ENCODE peak calls at places on chromosomes 13 and 19, in four cellular contexts. One of them, this sample, is unnamed.

GRCh38 chr13:49690990-49691886 is at the start of gene EBPL:
- DNase-seq in HFF-Myc: peak; percentile 67
- DNase-seq in occipital lobe: peak; percentile 85
- DNase-seq in HT-29: peak; percentile 98
- DNase-seq in this sample: peak; percentile 57

GRCh38 chr19:15469513-15470297 is 5.4 kb upstream of the RASAL3 start:
- DNase-seq in HFF-Myc: no peak
- DNase-seq in occipital lobe: no peak
- DNase-seq in HT-29: no peak
- DNase-seq in this sample: no peak

GRCh38 chr19:9914001-9914314 is 22.4 kb downstream of the OLFM2 start:
- DNase-seq in HFF-Myc: no peak
- DNase-seq in occipital lobe: no peak
- DNase-seq in HT-29: no peak
- DNase-seq in this sample: no peak

GRCh38 chr13:94967183-94968039 is 255.1 kb upstream of the SOX21 start:
- DNase-seq in HFF-Myc: no peak
- DNase-seq in occipital lobe: no peak
- DNase-seq in HT-29: no peak
- DNase-seq in this sample: no peak

GRCh38 chr13:46831588-46832194 is 34.7 kb upstream of the ESD start:
- DNase-seq in HFF-Myc: peak; percentile 35
- DNase-seq in occipital lobe: no peak
- DNase-seq in HT-29: peak; percentile 86
- DNase-seq in this sample: no peak

GRCh38 chr13:61406275-61406674 is 9.4 kb downstream of the PCDH20 start:
- DNase-seq in HFF-Myc: no peak
- DNase-seq in occipital lobe: no peak
- DNase-seq in HT-29: no peak
- DNase-seq in this sample: no peak

GRCh38 chr19:32287811-32288227 is 57.6 kb upstream of the ZNF507 start:
- DNase-seq in HFF-Myc: peak; percentile 41
- DNase-seq in occipital lobe: no peak
- DNase-seq in HT-29: peak; percentile 66
- DNase-seq in this sample: peak; percentile 20

GRCh38 chr19:2317300-2317699 is 9.3 kb upstream of the LINGO3 start:
- DNase-seq in HFF-Myc: no peak
- DNase-seq in occipital lobe: no peak
- DNase-seq in HT-29: no peak
- DNase-seq in this sample: no peak

GRCh38 chr13:36418022-36418805 is 14.1 kb upstream of the CCNA1 start:
- DNase-seq in HFF-Myc: peak; percentile 22
- DNase-seq in occipital lobe: no peak
- DNase-seq in HT-29: no peak
- DNase-seq in this sample: no peak

GRCh38 chr19:47161876-47162489 is 31.3 kb downstream of the SAE1 start:
- DNase-seq in HFF-Myc: no peak
- DNase-seq in occipital lobe: no peak
- DNase-seq in HT-29: no peak
- DNase-seq in this sample: no peak

GRCh38 chr19:46413262-46414031 is at the start of gene CCDC8:
- DNase-seq in HFF-Myc: peak; percentile 85
- DNase-seq in occipital lobe: peak; percentile 30
- DNase-seq in HT-29: no peak
- DNase-seq in this sample: no peak

GRCh38 chr13:99275093-99275469 is 16.9 kb upstream of the GPR18 start:
- DNase-seq in HFF-Myc: peak; percentile 35
- DNase-seq in occipital lobe: no peak
- DNase-seq in HT-29: no peak
- DNase-seq in this sample: no peak

GRCh38 chr13:95456837-95457236 is 95.7 kb upstream of the CLDN10 start:
- DNase-seq in HFF-Myc: no peak
- DNase-seq in occipital lobe: no peak
- DNase-seq in HT-29: no peak
- DNase-seq in this sample: no peak

GRCh38 chr19:16293133-16294085 is 31.2 kb upstream of the KLF2 start:
- DNase-seq in HFF-Myc: no peak
- DNase-seq in occipital lobe: no peak
- DNase-seq in HT-29: no peak
- DNase-seq in this sample: peak; percentile 26

GRCh38 chr13:23202383-23202782 is 21.6 kb downstream of the SGCG start:
- DNase-seq in HFF-Myc: no peak
- DNase-seq in occipital lobe: no peak
- DNase-seq in HT-29: no peak
- DNase-seq in this sample: no peak

GRCh38 chr19:48842744-48843162 is 6.5 kb upstream of the HSD17B14 start:
- DNase-seq in HFF-Myc: no peak
- DNase-seq in occipital lobe: no peak
- DNase-seq in HT-29: peak; percentile 83
- DNase-seq in this sample: no peak

GRCh38 chr19:58569191-58569942 is 3.8 kb downstream of the MZF1 start:
- DNase-seq in HFF-Myc: no peak
- DNase-seq in occipital lobe: no peak
- DNase-seq in HT-29: no peak
- DNase-seq in this sample: no peak

GRCh38 chr13:50220938-50221337 is 205.7 kb downstream of the KCNRG start:
- DNase-seq in HFF-Myc: no peak
- DNase-seq in occipital lobe: no peak
- DNase-seq in HT-29: no peak
- DNase-seq in this sample: no peak

GRCh38 chr13:33003458-33004019 is 12.7 kb upstream of the KL start:
- DNase-seq in HFF-Myc: no peak
- DNase-seq in occipital lobe: no peak
- DNase-seq in HT-29: no peak
- DNase-seq in this sample: no peak

This sample was measured in GOT3.